ENCODE peak calls at places on chromosomes 12 and 14, in six cellular contexts. A, H, I, N, Z and L are unnamed samples.

GRCh38 chr12:64665506-64665905 is 55.2 kb downstream of the RASSF3 start:
- DNase-seq in A (no peak), H (no peak), I (no peak), N (no peak), Z (no peak), L (no peak)

GRCh38 chr12:185197-185955 is 28.6 kb downstream of the SLC6A12 start:
- DNase-seq in A (no peak), H (no peak), I (no peak), N (no peak), Z (peak; percentile 40), L (no peak)

GRCh38 chr14:75283162-75283883 is 4.7 kb downstream of the FOS start:
- DNase-seq in A (no peak), H (no peak), I (peak; percentile 67), N (no peak), Z (no peak), L (no peak)

GRCh38 chr12:90712671-90713070 is 242.3 kb downstream of the CCER1 start:
- DNase-seq in A (no peak), H (no peak), I (no peak), N (no peak), Z (no peak), L (no peak)

GRCh38 chr12:116919247-116919671 is 8.5 kb downstream of the FBXW8 start:
- DNase-seq in A (no peak), H (no peak), I (peak; percentile 11), N (no peak), Z (no peak), L (no peak)

GRCh38 chr12:4824415-4824814 is 85.3 kb upstream of the KCNA1 start:
- DNase-seq in A (no peak), H (no peak), I (no peak), N (no peak), Z (no peak), L (no peak)

GRCh38 chr14:103542545-103543088 is 13.6 kb downstream of the TRMT61A start:
- DNase-seq in A (peak; percentile 80), H (peak; percentile 88), I (no peak), N (peak; percentile 94), Z (peak; percentile 93), L (peak; percentile 87)

GRCh38 chr12:120598674-120599463 is 17.7 kb upstream of the POP5 start:
- DNase-seq in A (no peak), H (no peak), I (peak; percentile 22), N (no peak), Z (no peak), L (peak; percentile 89)

GRCh38 chr12:118374909-118375308 is 1.4 kb upstream of the SUDS3 start:
- DNase-seq in A (no peak), H (no peak), I (no peak), N (no peak), Z (no peak), L (no peak)

GRCh38 chr12:96070670-96071279 is 35.4 kb upstream of the LTA4H start:
- DNase-seq in A (no peak), H (no peak), I (no peak), N (no peak), Z (no peak), L (no peak)

GRCh38 chr12:61870658-61871559 is 389.3 kb upstream of the USP15 start:
- DNase-seq in A (no peak), H (no peak), I (no peak), N (no peak), Z (no peak), L (no peak)

GRCh38 chr12:12927211-12928079 is 24.5 kb downstream of the GPRC5D start:
- DNase-seq in A (peak; percentile 66), H (no peak), I (peak; percentile 90), N (no peak), Z (peak; percentile 94), L (peak; percentile 93)

GRCh38 chr14:92647499-92648279 is 100.7 kb downstream of the LGMN start:
- DNase-seq in A (no peak), H (no peak), I (no peak), N (no peak), Z (peak; percentile 38), L (peak; percentile 28)

GRCh38 chr14:78752789-78753188 is 582.6 kb downstream of the NRXN3 start:
- DNase-seq in A (no peak), H (no peak), I (peak; percentile 84), N (no peak), Z (no peak), L (peak; percentile 71)

GRCh38 chr12:92478692-92479091 is 224.1 kb upstream of the PLEKHG7 start:
- DNase-seq in A (no peak), H (no peak), I (no peak), N (no peak), Z (no peak), L (no peak)

GRCh38 chr14:68756071-68756481 is 36.8 kb downstream of the ZFP36L1 start:
- DNase-seq in A (no peak), H (no peak), I (no peak), N (no peak), Z (no peak), L (no peak)

GRCh38 chr14:92105845-92106094 is 612 bp downstream of the ATXN3 start:
- DNase-seq in A (no peak), H (peak; percentile 58), I (peak; percentile 30), N (no peak), Z (peak; percentile 84), L (peak; percentile 87)

GRCh38 chr12:2402180-2402579 is 349.4 kb downstream of the CACNA1C start:
- DNase-seq in A (peak; percentile 8), H (no peak), I (no peak), N (no peak), Z (no peak), L (no peak)

GRCh38 chr14:100522616-100523021 is 64.6 kb downstream of the BEGAIN start:
- DNase-seq in A (peak; percentile 42), H (no peak), I (peak; percentile 9), N (peak; percentile 23), Z (peak; percentile 46), L (peak; percentile 19)

GRCh38 chr14:94581127-94581999 is at the start of gene SERPINA5:
- DNase-seq in A (no peak), H (no peak), I (peak; percentile 82), N (no peak), Z (peak; percentile 87), L (peak; percentile 94)